ENCODE peak calls at places on chromosomes 6 and 20, in nine cellular contexts. C is retinal pigment epithelial cell, E is fibroblast of the aortic adventitia, Z is AG04450, J is mammary epithelial cell, S is fibroblast of pulmonary artery, L is colonic mucosa, Q is Peyer's patch, W is IMR-90. A is an unnamed sample.

GRCh38 chr20:34709836-34710567 is 5.9 kb downstream of the TP53INP2 start:
- DNase-seq in C (no peak), E (peak), Z (no peak), J (no peak), S (no peak), L (peak), Q (peak), W (peak), A (peak)

GRCh38 chr6:108752733-108753392 is 95.4 kb upstream of the ARMC2 start:
- DNase-seq in C (no peak), E (no peak), Z (no peak), J (no peak), S (no peak), L (no peak), Q (no peak), W (no peak), A (no peak)

GRCh38 chr6:21309791-21310190 is 283.8 kb upstream of the SOX4 start:
- DNase-seq in C (no peak), E (no peak), Z (no peak), J (no peak), S (peak), L (no peak), Q (no peak), W (no peak), A (no peak)

GRCh38 chr20:29873946-29874345 is 1383.5 kb upstream of the DEFB115 start:
- DNase-seq in C (peak), E (peak), Z (no peak), J (no peak), S (peak), L (no peak), Q (peak), W (peak), A (peak)

GRCh38 chr6:113178349-113178748 is 678.8 kb upstream of the MARCKS start:
- DNase-seq in C (no peak), E (peak), Z (no peak), J (peak), S (peak), L (no peak), Q (no peak), W (peak), A (no peak)

GRCh38 chr6:116370328-116370716 is 425 bp upstream of the DSE start:
- DNase-seq in C (no peak), E (no peak), Z (no peak), J (no peak), S (no peak), L (no peak), Q (peak), W (no peak), A (no peak)

GRCh38 chr6:35215665-35216411 is 2.1 kb downstream of the SCUBE3 start:
- DNase-seq in C (no peak), E (no peak), Z (no peak), J (no peak), S (no peak), L (no peak), Q (no peak), W (peak), A (no peak)

GRCh38 chr6:76835289-76835688 is 628.0 kb downstream of the HTR1B start:
- DNase-seq in C (no peak), E (no peak), Z (no peak), J (no peak), S (no peak), L (no peak), Q (no peak), W (no peak), A (no peak)

GRCh38 chr20:41604002-41604401 is 14.2 kb downstream of the CHD6 start:
- DNase-seq in C (no peak), E (no peak), Z (no peak), J (no peak), S (no peak), L (no peak), Q (no peak), W (no peak), A (no peak)

GRCh38 chr20:10309326-10309725 is 90.7 kb downstream of the SNAP25 start:
- DNase-seq in C (peak), E (peak), Z (peak), J (peak), S (peak), L (no peak), Q (no peak), W (peak), A (no peak)

GRCh38 chr6:22248513-22249308 is 48.1 kb downstream of the PRL start:
- DNase-seq in C (no peak), E (peak), Z (no peak), J (no peak), S (peak), L (no peak), Q (no peak), W (peak), A (no peak)

GRCh38 chr6:34871853-34872252 is 16.0 kb downstream of the TAF11 start:
- DNase-seq in C (no peak), E (no peak), Z (no peak), J (no peak), S (no peak), L (no peak), Q (no peak), W (no peak), A (no peak)

DNA sequence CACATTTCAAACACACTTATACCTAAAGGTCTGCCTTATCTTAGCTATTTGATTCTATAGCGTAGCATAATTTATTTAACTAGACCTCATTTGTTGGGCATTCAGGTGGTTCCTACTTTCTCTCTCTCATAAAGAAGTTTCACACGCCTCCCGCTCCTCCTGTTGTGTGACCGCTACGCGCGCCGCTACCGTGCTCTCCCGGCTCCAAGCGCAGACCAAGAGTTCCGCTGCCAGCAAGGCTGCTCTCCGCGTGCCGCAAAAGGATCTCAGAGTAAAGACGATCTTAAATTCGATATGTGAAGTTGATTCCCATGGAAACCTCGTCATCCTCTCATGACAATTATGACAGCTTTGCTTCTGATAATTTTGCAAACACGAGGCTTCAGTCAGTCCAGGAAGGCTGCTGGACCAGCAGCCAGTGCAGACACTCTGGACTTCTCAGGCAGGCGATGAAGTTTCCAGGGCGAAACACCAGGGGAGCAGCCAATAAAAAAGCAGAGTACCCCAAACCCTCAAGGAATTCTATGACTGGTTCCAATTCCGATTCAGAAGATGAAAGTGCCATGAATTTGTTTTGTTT is 20.5 kb downstream of the PRSS16 start:
- DNase-seq in C (no peak), E (no peak), Z (no peak), J (no peak), S (no peak), L (no peak), Q (no peak), W (no peak), A (no peak)
- TF ChIP-seq CTCF in C (no peak), E (no peak), Z (no peak), J (no peak), S (no peak), L (no peak), Q (no peak), W (no peak), A (no peak)

DNA sequence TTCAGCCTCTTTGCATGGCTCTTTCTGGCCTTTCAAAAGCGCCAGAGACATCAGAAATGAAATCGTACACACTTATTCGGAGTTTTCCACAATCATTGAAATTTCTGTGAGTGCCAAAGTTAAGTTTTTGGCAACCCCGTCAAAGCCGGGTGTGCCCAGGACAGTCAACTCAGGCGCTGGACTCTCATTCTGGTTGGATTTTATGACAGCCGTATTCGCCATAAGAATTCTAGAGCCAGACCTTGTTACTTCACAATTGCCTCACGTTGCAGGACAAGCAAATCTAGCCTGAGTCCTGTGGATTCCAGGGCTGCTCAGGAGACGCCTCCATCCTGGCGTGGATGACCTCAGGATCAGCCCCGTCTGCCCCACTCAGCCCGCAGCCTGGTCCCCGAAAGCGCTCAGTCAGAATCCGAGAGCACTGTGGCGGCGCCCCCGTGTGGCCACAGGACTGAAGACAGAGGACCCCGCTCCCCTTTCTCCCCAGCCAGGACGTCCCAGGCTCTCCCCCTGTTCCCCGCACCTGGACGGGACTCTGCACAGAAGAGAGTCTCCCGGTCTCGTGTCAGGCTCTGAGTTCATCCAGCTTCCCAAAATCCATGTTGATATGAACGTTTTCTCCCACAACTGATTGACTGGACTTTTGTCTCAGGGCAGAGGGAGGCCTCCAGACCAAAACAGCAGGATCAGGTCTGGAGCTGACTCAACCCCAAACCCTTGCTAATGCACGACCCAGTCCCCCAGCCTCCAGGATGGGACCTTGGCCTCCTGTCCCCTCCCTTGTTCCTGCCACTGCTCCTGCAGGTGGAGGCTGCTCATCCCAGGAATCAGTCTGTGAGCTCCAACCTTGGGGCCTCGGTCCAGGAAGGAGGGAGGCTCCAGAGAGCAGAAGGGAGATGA is 38.2 kb downstream of the MICA start:
- DNase-seq in C (no peak), E (peak), Z (peak), J (peak), S (peak), L (peak), Q (peak), W (peak), A (peak)
- TF ChIP-seq CTCF in C (peak), E (peak), Z (peak), J (peak), S (peak), L (peak), Q (peak), W (peak), A (peak)

DNA sequence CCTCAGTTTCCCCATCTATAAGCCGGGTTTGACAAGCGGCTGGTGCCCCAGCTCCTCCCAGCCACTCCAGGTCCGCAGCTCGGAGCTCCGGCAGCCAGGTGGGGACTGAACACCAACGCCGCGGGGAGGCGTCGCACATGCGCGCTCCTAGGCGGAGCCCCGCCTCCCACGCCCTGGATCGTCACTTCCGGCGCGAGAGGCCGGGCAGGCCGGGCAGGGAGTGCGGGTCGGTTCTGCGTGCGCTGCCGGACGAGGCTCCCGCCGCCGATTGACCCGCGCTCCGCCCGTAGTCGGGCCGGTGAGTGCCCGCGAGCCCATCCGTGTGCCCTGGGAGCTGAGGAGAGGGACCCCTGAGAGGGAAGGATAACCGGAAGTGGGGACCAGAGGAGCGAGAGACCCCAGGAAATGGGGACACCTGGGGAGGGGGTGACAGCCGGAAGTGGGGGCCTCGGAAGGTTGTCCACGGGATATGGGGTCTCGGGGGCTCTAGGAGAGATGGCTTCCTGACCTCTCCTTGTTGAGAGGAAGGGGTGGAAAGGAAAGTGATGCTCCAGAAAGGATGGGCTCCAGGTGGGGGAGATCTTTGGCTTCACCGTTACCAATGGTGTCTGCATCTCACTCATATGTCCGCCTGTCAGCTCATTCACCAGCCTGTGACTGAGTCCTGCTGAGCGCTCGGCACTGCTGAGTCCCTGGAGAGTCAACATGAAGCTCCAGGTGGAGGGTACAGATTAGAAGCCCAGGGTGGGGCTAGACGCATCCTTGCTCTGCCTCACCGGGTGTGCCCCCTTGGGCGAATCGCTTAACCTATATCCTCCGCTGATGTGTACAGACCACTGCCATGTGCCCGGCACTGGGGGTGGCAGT is at the start of gene TTPAL:
- DNase-seq in C (peak), E (peak), Z (peak), J (peak), S (peak), L (peak), Q (peak), W (peak), A (peak)
- TF ChIP-seq CTCF in C (peak), E (peak), Z (peak), J (peak), S (peak), L (no peak), Q (peak), W (peak), A (peak)

GRCh38 chr20:47173596-47174216 is 182.8 kb downstream of the ZMYND8 start:
- DNase-seq in C (no peak), E (no peak), Z (no peak), J (no peak), S (no peak), L (no peak), Q (no peak), W (no peak), A (no peak)
- TF ChIP-seq CTCF in C (peak), E (no peak), Z (no peak), J (no peak), S (peak), L (no peak), Q (no peak), W (no peak), A (no peak)

GRCh38 chr6:5998741-5999687 is 7.7 kb downstream of the NRN1 start:
- DNase-seq in C (no peak), E (no peak), Z (no peak), J (no peak), S (no peak), L (peak), Q (no peak), W (no peak), A (no peak)
- TF ChIP-seq CTCF in C (no peak), E (no peak), Z (no peak), J (no peak), S (no peak), L (no peak), Q (no peak), W (no peak), A (no peak)

DNA sequence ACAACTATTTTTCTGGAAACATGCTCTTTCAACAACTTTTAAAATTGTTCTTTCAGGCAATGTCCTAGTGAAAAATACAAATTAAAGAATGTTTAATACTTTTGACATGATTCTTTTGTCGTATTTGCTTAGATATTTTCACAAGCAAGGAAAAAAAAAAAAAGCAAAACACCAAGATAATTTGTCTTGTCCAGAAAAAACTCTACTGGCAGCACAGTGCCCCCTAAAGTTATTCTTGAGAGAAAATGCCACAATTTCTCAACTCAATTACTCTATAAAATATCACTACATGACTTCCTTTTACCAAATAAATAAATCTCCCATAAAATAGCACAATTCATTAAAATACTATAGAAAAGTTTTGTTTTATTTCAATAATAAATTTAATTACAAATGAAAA is 652.5 kb upstream of the EPHA7 start:
- DNase-seq in C (no peak), E (peak), Z (no peak), J (no peak), S (peak), L (no peak), Q (no peak), W (no peak), A (no peak)
- TF ChIP-seq CTCF in C (peak), E (no peak), Z (no peak), J (no peak), S (peak), L (no peak), Q (no peak), W (no peak), A (no peak)

GRCh38 chr6:39102024-39102820 is 12.8 kb downstream of the SAYSD1 start:
- DNase-seq in C (no peak), E (peak), Z (peak), J (peak), S (peak), L (no peak), Q (peak), W (peak), A (peak)
- TF ChIP-seq CTCF in C (peak), E (peak), Z (peak), J (peak), S (peak), L (no peak), Q (no peak), W (peak), A (peak)

GRCh38 chr6:106857771-106858652 is 116.5 kb downstream of the CD24 start:
- DNase-seq in C (no peak), E (no peak), Z (no peak), J (no peak), S (no peak), L (no peak), Q (no peak), W (no peak), A (no peak)
- TF ChIP-seq CTCF in C (no peak), E (no peak), Z (no peak), J (no peak), S (no peak), L (no peak), Q (no peak), W (no peak), A (no peak)

A was measured in GM10248.